ENCODE peak calls at places on chromosomes 7 and 10, in seven cellular contexts. One of them, this sample, is unnamed.
A peak's percentile ranks its signal among the peaks of the same experiment; 100 is the strongest.

GRCh38 chr7:37369904-37370303 is 78.8 kb downstream of the ELMO1 start:
- DNase-seq in IMR-90: no peak
- DNase-seq in neuronal stem cell: no peak
- DNase-seq in H9: no peak
- DNase-seq in H1: no peak
- DNase-seq in mesendoderm: peak; percentile 88
- DNase-seq in trophoblast cell: peak; percentile 97
- DNase-seq in this sample: no peak

GRCh38 chr7:376306-376969 is 86.5 kb downstream of the FOXL3 start:
- DNase-seq in IMR-90: no peak
- DNase-seq in neuronal stem cell: no peak
- DNase-seq in H9: peak; percentile 31
- DNase-seq in H1: no peak
- DNase-seq in mesendoderm: no peak
- DNase-seq in trophoblast cell: no peak
- DNase-seq in this sample: no peak

GRCh38 chr7:157139142-157140117 is 704 bp downstream of the UBE3C start:
- DNase-seq in IMR-90: peak; percentile 38
- DNase-seq in neuronal stem cell: peak; percentile 15
- DNase-seq in H9: no peak
- DNase-seq in H1: no peak
- DNase-seq in mesendoderm: peak; percentile 69
- DNase-seq in trophoblast cell: peak; percentile 84
- DNase-seq in this sample: peak; percentile 58

GRCh38 chr7:79774150-79774549 is 320.7 kb upstream of the MAGI2 start:
- DNase-seq in IMR-90: peak; percentile 52
- DNase-seq in neuronal stem cell: no peak
- DNase-seq in H9: no peak
- DNase-seq in H1: no peak
- DNase-seq in mesendoderm: no peak
- DNase-seq in trophoblast cell: peak; percentile 38
- DNase-seq in this sample: no peak

GRCh38 chr10:329361-330099 is 194.3 kb downstream of the ZMYND11 start:
- DNase-seq in IMR-90: peak; percentile 96
- DNase-seq in neuronal stem cell: no peak
- DNase-seq in H9: no peak
- DNase-seq in H1: no peak
- DNase-seq in mesendoderm: peak; percentile 54
- DNase-seq in trophoblast cell: peak; percentile 36
- DNase-seq in this sample: peak; percentile 92

GRCh38 chr7:157579425-157579824 is 242.6 kb downstream of the DNAJB6 start:
- DNase-seq in IMR-90: no peak
- DNase-seq in neuronal stem cell: no peak
- DNase-seq in H9: no peak
- DNase-seq in H1: no peak
- DNase-seq in mesendoderm: no peak
- DNase-seq in trophoblast cell: no peak
- DNase-seq in this sample: no peak

GRCh38 chr10:106816318-106817085 is 348.0 kb downstream of the SORCS1 start:
- DNase-seq in IMR-90: no peak
- DNase-seq in neuronal stem cell: peak; percentile 79
- DNase-seq in H9: no peak
- DNase-seq in H1: no peak
- DNase-seq in mesendoderm: no peak
- DNase-seq in trophoblast cell: no peak
- DNase-seq in this sample: no peak

GRCh38 chr10:132543916-132544743 is 6.5 kb downstream of the INPP5A start:
- DNase-seq in IMR-90: no peak
- DNase-seq in neuronal stem cell: no peak
- DNase-seq in H9: no peak
- DNase-seq in H1: no peak
- DNase-seq in mesendoderm: no peak
- DNase-seq in trophoblast cell: no peak
- DNase-seq in this sample: no peak

GRCh38 chr10:82552273-82552672 is 677.3 kb downstream of the NRG3 start:
- DNase-seq in IMR-90: no peak
- DNase-seq in neuronal stem cell: no peak
- DNase-seq in H9: no peak
- DNase-seq in H1: no peak
- DNase-seq in mesendoderm: no peak
- DNase-seq in trophoblast cell: no peak
- DNase-seq in this sample: no peak

GRCh38 chr7:27689045-27689877 is 26.6 kb upstream of the HIBADH start:
- DNase-seq in IMR-90: peak; percentile 31
- DNase-seq in neuronal stem cell: peak; percentile 4
- DNase-seq in H9: peak; percentile 69
- DNase-seq in H1: peak; percentile 29
- DNase-seq in mesendoderm: peak; percentile 75
- DNase-seq in trophoblast cell: peak; percentile 29
- DNase-seq in this sample: peak; percentile 18

GRCh38 chr7:196283-196682 is 3.9 kb downstream of the FAM20C start:
- DNase-seq in IMR-90: no peak
- DNase-seq in neuronal stem cell: no peak
- DNase-seq in H9: no peak
- DNase-seq in H1: no peak
- DNase-seq in mesendoderm: no peak
- DNase-seq in trophoblast cell: no peak
- DNase-seq in this sample: no peak

GRCh38 chr7:41162612-41163011 is 540.3 kb downstream of the INHBA start:
- DNase-seq in IMR-90: peak; percentile 75
- DNase-seq in neuronal stem cell: no peak
- DNase-seq in H9: no peak
- DNase-seq in H1: no peak
- DNase-seq in mesendoderm: no peak
- DNase-seq in trophoblast cell: no peak
- DNase-seq in this sample: peak; percentile 35

GRCh38 chr10:72038458-72039001 is 49.8 kb downstream of the SPOCK2 start:
- DNase-seq in IMR-90: peak; percentile 64
- DNase-seq in neuronal stem cell: no peak
- DNase-seq in H9: no peak
- DNase-seq in H1: no peak
- DNase-seq in mesendoderm: peak; percentile 72
- DNase-seq in trophoblast cell: peak; percentile 23
- DNase-seq in this sample: peak; percentile 51

GRCh38 chr10:21927601-21928000 is 75.9 kb downstream of the DNAJC1 start:
- DNase-seq in IMR-90: peak; percentile 77
- DNase-seq in neuronal stem cell: no peak
- DNase-seq in H9: no peak
- DNase-seq in H1: no peak
- DNase-seq in mesendoderm: peak; percentile 17
- DNase-seq in trophoblast cell: peak; percentile 61
- DNase-seq in this sample: peak; percentile 63

GRCh38 chr10:86308056-86308455 is 58.5 kb downstream of the GRID1 start:
- DNase-seq in IMR-90: no peak
- DNase-seq in neuronal stem cell: no peak
- DNase-seq in H9: peak; percentile 8
- DNase-seq in H1: no peak
- DNase-seq in mesendoderm: no peak
- DNase-seq in trophoblast cell: no peak
- DNase-seq in this sample: no peak

GRCh38 chr7:40455485-40455884 is 320.7 kb downstream of the SUGCT start:
- DNase-seq in IMR-90: peak; percentile 38
- DNase-seq in neuronal stem cell: no peak
- DNase-seq in H9: no peak
- DNase-seq in H1: no peak
- DNase-seq in mesendoderm: no peak
- DNase-seq in trophoblast cell: peak; percentile 88
- DNase-seq in this sample: peak; percentile 27

GRCh38 chr10:5976689-5977470 is 463 bp downstream of the IL15RA start:
- DNase-seq in IMR-90: peak; percentile 47
- DNase-seq in neuronal stem cell: no peak
- DNase-seq in H9: peak; percentile 57
- DNase-seq in H1: no peak
- DNase-seq in mesendoderm: peak; percentile 46
- DNase-seq in trophoblast cell: peak; percentile 43
- DNase-seq in this sample: peak; percentile 65

GRCh38 chr10:25393621-25394020 is 218.8 kb downstream of the GPR158 start:
- DNase-seq in IMR-90: no peak
- DNase-seq in neuronal stem cell: no peak
- DNase-seq in H9: no peak
- DNase-seq in H1: no peak
- DNase-seq in mesendoderm: no peak
- DNase-seq in trophoblast cell: peak; percentile 51
- DNase-seq in this sample: no peak

GRCh38 chr7:79548616-79549206 is 95.2 kb upstream of the MAGI2 start:
- DNase-seq in IMR-90: peak; percentile 2
- DNase-seq in neuronal stem cell: no peak
- DNase-seq in H9: no peak
- DNase-seq in H1: no peak
- DNase-seq in mesendoderm: peak; percentile 79
- DNase-seq in trophoblast cell: no peak
- DNase-seq in this sample: no peak

DNA sequence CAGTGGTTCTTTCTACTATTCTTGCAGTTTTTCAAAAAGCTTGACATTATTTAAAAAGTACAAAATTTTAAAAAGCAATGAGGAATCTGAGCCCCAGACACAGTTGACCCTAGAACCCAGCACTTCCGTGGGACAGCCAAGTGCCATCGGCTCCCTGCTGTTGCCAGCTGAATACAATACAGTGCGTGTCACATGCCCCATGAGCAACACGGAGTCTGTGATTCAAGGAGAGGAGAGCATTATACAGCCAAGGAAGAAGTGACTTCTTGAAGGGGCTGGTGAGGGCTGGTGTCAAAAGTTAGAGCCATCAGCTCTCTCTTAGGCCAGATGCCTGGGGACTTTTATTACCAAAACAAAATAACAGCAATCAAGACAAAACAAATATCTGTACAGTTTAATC is 123.0 kb upstream of the FGFR2 start:
- DNase-seq in IMR-90: no peak
- DNase-seq in neuronal stem cell: no peak
- DNase-seq in H9: no peak
- DNase-seq in H1: no peak
- DNase-seq in mesendoderm: no peak
- DNase-seq in trophoblast cell: no peak
- DNase-seq in this sample: no peak
- H2BK120ac ChIP-seq in IMR-90: no peak overlapping the region
- H2BK120ac ChIP-seq in neuronal stem cell: no peak overlapping the region
- H2BK120ac ChIP-seq in H9: no peak overlapping the region
- H2BK120ac ChIP-seq in H1: no peak overlapping the region
- H2BK120ac ChIP-seq in mesendoderm: no peak overlapping the region
- H2BK120ac ChIP-seq in trophoblast cell: no peak overlapping the region
- H2BK120ac ChIP-seq in this sample: no peak overlapping the region

DNA sequence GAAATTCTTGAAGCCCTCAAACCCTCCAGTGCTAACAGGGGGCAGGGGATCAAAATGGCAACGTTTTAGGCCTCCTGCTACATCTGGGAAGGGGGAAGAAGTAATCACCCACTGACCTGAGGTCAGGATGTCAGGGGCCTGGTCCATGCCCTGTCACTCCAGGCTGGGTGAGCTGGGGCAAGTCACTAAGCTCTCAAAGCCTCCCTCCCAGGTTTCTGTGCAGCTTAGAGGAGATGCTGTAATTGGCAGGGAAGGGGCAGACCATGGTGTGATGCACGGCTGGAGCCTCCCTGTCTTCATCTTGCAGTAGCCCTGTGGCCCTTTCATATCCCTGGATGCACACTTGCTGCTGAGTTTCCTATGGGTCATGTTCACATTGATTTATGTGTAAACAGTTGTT is 27.2 kb downstream of the LEP start:
- DNase-seq in IMR-90: no peak
- DNase-seq in neuronal stem cell: no peak
- DNase-seq in H9: no peak
- DNase-seq in H1: no peak
- DNase-seq in mesendoderm: no peak
- DNase-seq in trophoblast cell: no peak
- DNase-seq in this sample: no peak
- H3K4me1 ChIP-seq in IMR-90: peaks cover 12% of the 10 kb centered on the region
- H3K4me1 ChIP-seq in neuronal stem cell: peaks cover 16% of the 10 kb centered on the region
- H3K4me1 ChIP-seq in H9: peaks cover 13% of the 10 kb centered on the region
- H3K4me1 ChIP-seq in H1: peaks cover 15% of the 10 kb centered on the region
- H3K4me1 ChIP-seq in mesendoderm: peaks cover 4% of the 10 kb centered on the region
- H3K4me1 ChIP-seq in trophoblast cell: peaks cover 8% of the 10 kb centered on the region
- H3K4me1 ChIP-seq in this sample: peaks cover 14% of the 10 kb centered on the region

DNA sequence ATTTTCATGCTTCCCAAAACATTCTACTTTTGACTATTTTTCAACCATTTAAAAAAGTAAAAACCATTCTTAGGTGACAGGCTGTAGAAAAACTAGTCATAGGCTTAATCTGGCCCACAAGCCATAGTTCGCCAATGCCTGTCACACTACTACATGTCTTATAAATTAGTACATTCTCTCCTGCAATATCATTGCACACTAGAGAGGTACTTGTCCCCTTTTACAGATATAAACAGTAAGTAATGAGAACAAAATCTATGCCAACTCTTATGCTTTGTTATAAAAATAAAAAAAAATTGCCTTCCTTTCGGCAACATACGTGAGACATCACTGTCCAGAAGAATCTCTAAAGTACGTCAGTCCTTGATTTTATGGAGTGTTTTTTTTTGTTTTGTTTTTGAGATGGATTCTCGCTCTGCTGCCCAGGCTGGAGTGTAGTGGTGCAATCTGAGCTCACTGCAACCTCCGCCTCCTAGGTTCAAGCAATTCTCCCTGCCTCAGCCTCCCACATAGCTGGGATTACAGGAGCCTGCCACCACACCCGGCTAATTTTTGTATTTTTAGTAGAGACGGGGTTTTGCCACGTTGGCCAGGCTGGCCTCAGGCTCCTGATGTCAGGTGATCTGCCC is 23.2 kb downstream of the UPF2 start:
- DNase-seq in IMR-90: peak; percentile 10
- DNase-seq in neuronal stem cell: no peak
- DNase-seq in H9: no peak
- DNase-seq in H1: no peak
- DNase-seq in mesendoderm: no peak
- DNase-seq in trophoblast cell: peak; percentile 2
- DNase-seq in this sample: peak; percentile 15
- H3K4ac ChIP-seq in IMR-90: no peak overlapping the region
- H3K4ac ChIP-seq in neuronal stem cell: no peak overlapping the region
- H3K4ac ChIP-seq in H9: no peak overlapping the region
- H3K4ac ChIP-seq in H1: no peak overlapping the region
- H3K4ac ChIP-seq in mesendoderm: no peak overlapping the region
- H3K4ac ChIP-seq in trophoblast cell: no peak overlapping the region
- H3K4ac ChIP-seq in this sample: no peak overlapping the region

DNA sequence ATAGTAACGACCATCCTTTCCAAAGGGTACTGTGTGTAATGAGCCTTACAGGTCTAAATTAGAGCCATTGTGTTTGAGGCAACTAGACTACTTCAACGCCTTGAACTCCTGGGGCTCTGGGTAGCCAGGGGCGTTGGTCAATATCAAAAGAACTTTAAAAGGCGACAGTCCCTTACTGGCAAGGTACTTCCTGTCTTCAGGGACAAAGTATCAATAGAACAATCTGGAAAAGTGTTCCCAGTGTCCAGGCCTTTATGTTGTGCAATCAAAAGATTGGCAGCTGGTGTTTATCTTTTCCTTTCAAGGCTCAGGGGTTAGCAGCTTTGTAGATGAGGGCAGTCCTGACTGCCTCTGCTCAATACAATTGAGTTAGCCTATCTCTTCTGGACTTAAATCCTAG is 284.3 kb downstream of the PARD3 start:
- DNase-seq in IMR-90: no peak
- DNase-seq in neuronal stem cell: no peak
- DNase-seq in H9: no peak
- DNase-seq in H1: no peak
- DNase-seq in mesendoderm: no peak
- DNase-seq in trophoblast cell: peak; percentile 61
- DNase-seq in this sample: no peak
- H2BK120ac ChIP-seq in IMR-90: no peak overlapping the region
- H2BK120ac ChIP-seq in neuronal stem cell: no peak overlapping the region
- H2BK120ac ChIP-seq in H9: no peak overlapping the region
- H2BK120ac ChIP-seq in H1: no peak overlapping the region
- H2BK120ac ChIP-seq in mesendoderm: peak overlapping the region; percentile 45
- H2BK120ac ChIP-seq in trophoblast cell: no peak overlapping the region
- H2BK120ac ChIP-seq in this sample: no peak overlapping the region

This sample was measured in mesenchymal stem cell.